ENCODE peak calls at places on chromosomes 1 and 21, in eight cellular contexts. G is NCI-H510A treated with DMSO at 0.1 percent for 48 hours, I is cardiac fibroblast, H is GM12891, A is psoas muscle, B is ovary, X is HS-5, D is GM06990. O is an unnamed sample.

GRCh38 chr1:43965316-43965715 is 4.5 kb upstream of the DPH2 start:
- DNase-seq in X (no peak), G (no peak), D (no peak), H (no peak), I (no peak), B (no peak), A (no peak), O (no peak)

GRCh38 chr21:45367402-45368351 is 37.3 kb upstream of the COL18A1 start:
- DNase-seq in B (no peak), I (no peak), H (no peak), D (no peak), G (no peak), A (peak), X (no peak), O (no peak)

GRCh38 chr21:14645702-14646101 is 99.6 kb upstream of the SAMSN1 start:
- DNase-seq in A (no peak), X (no peak), G (no peak), D (no peak), H (no peak), I (no peak), B (no peak), O (no peak)

GRCh38 chr1:185632659-185633428 is 101.3 kb upstream of the HMCN1 start:
- DNase-seq in H (no peak), A (no peak), D (no peak), I (peak), G (no peak), X (no peak), B (no peak), O (peak)

GRCh38 chr21:38771536-38771935 is 34.2 kb upstream of the ETS2 start:
- DNase-seq in H (no peak), A (no peak), X (no peak), I (no peak), B (no peak), G (no peak), D (no peak), O (no peak)

GRCh38 chr1:219317762-219318353 is 144.2 kb downstream of the LYPLAL1 start:
- DNase-seq in B (no peak), D (no peak), G (no peak), X (no peak), A (no peak), H (peak), I (peak), O (no peak)

GRCh38 chr21:42153046-42153685 is 65.8 kb upstream of the ABCG1 start:
- DNase-seq in D (no peak), H (no peak), B (no peak), A (no peak), X (no peak), I (no peak), G (no peak), O (no peak)

GRCh38 chr1:24892188-24893153 is 37.6 kb downstream of the RUNX3 start:
- DNase-seq in D (no peak), X (no peak), B (no peak), I (no peak), H (no peak), G (no peak), A (no peak), O (no peak)

GRCh38 chr1:202170726-202171125 is 10.3 kb upstream of the PTPN7 start:
- DNase-seq in I (no peak), B (no peak), D (no peak), G (peak), H (no peak), X (no peak), A (no peak), O (no peak)

GRCh38 chr1:156284762-156285161 is 637 bp downstream of the TMEM79 start:
- DNase-seq in B (no peak), G (no peak), D (no peak), X (no peak), I (peak), A (no peak), H (no peak), O (no peak)

GRCh38 chr1:83970802-83971201 is 28.1 kb downstream of the TTLL7 start:
- DNase-seq in H (no peak), D (no peak), B (no peak), A (no peak), X (no peak), G (no peak), I (no peak), O (no peak)

GRCh38 chr1:90339822-90340221 is 344.9 kb downstream of the ZNF326 start:
- DNase-seq in H (no peak), A (no peak), D (no peak), X (no peak), G (no peak), B (no peak), I (no peak), O (no peak)

GRCh38 chr1:22318279-22318983 is 133.2 kb upstream of the ZBTB40 start:
- DNase-seq in B (no peak), A (no peak), X (no peak), H (no peak), I (no peak), G (peak), D (no peak), O (no peak)

GRCh38 chr1:61327436-61327835 is 245.1 kb downstream of the NFIA start:
- DNase-seq in I (no peak), D (no peak), X (no peak), B (no peak), G (no peak), H (no peak), A (no peak), O (no peak)

GRCh38 chr1:68174173-68175113 is 57.9 kb downstream of the WLS start:
- DNase-seq in D (no peak), G (peak), I (peak), B (peak), A (peak), H (no peak), X (peak), O (peak)

GRCh38 chr1:245060684-245061374 is 94.0 kb upstream of the KIF26B start:
- DNase-seq in B (no peak), G (no peak), H (no peak), D (no peak), I (peak), X (no peak), A (no peak), O (no peak)

GRCh38 chr21:25838809-25839208 is 104.0 kb downstream of the GABPA start:
- DNase-seq in H (no peak), I (no peak), G (no peak), D (no peak), X (no peak), A (no peak), B (no peak), O (no peak)

GRCh38 chr1:51392241-51392640 is 61.9 kb upstream of the TTC39A start:
- DNase-seq in X (no peak), A (no peak), D (no peak), H (no peak), G (no peak), I (no peak), B (no peak), O (no peak)

GRCh38 chr1:57307382-57307781 is 116.5 kb downstream of the DAB1 start:
- DNase-seq in D (peak), H (peak), I (no peak), X (no peak), B (no peak), G (no peak), A (no peak), O (no peak)

GRCh38 chr1:66564250-66564649 is 30.3 kb downstream of the SGIP1 start:
- DNase-seq in I (peak), A (no peak), G (no peak), H (no peak), D (no peak), X (peak), B (no peak), O (peak)

GRCh38 chr1:53430779-53431178 is 28.4 kb upstream of the DMRTB1 start:
- DNase-seq in I (no peak), A (no peak), D (no peak), G (no peak), X (no peak), H (no peak), B (no peak), O (no peak)

GRCh38 chr1:22978299-22978698 is 5.6 kb upstream of the LACTBL1 start:
- DNase-seq in H (no peak), I (peak), D (no peak), A (no peak), X (peak), G (no peak), B (no peak), O (peak)

GRCh38 chr21:31732891-31733520 is 1.1 kb upstream of the SCAF4 start:
- DNase-seq in I (no peak), X (no peak), A (no peak), G (peak), D (no peak), B (peak), H (no peak), O (no peak)

GRCh38 chr1:27624467-27625233 is 10.3 kb downstream of the FGR start:
- DNase-seq in D (peak), G (peak), B (no peak), X (no peak), A (no peak), H (no peak), I (no peak), O (no peak)

GRCh38 chr1:110436635-110437034 is 14.3 kb upstream of the PROK1 start:
- DNase-seq in G (no peak), X (no peak), A (no peak), I (no peak), H (no peak), D (no peak), B (no peak), O (peak)

GRCh38 chr1:204829133-204829532 is 41.5 kb upstream of the NFASC start:
- DNase-seq in D (no peak), H (no peak), I (no peak), G (peak), A (no peak), B (no peak), X (no peak), O (no peak)

GRCh38 chr1:70429219-70429618 is 18.2 kb downstream of the CTH start:
- DNase-seq in A (no peak), G (no peak), H (no peak), D (no peak), X (no peak), I (no peak), B (no peak), O (no peak)

GRCh38 chr21:45991606-45992301 is 10.2 kb downstream of the COL6A1 start:
- DNase-seq in D (peak), G (no peak), A (peak), I (no peak), X (no peak), B (peak), H (no peak), O (no peak)

GRCh38 chr1:243842978-243843490 is 7.0 kb downstream of the AKT3 start:
- DNase-seq in X (peak), G (no peak), H (no peak), B (no peak), I (peak), D (no peak), A (no peak), O (peak)

GRCh38 chr1:195745170-195746009 is 862.9 kb downstream of the KCNT2 start:
- DNase-seq in B (no peak), D (no peak), I (no peak), G (peak), X (no peak), A (no peak), H (no peak), O (no peak)

GRCh38 chr1:186615332-186615731 is 64.9 kb downstream of the PTGS2 start:
- DNase-seq in A (no peak), B (no peak), G (no peak), D (no peak), I (no peak), X (no peak), H (no peak), O (no peak)

GRCh38 chr1:108664426-108664950 is 3.6 kb upstream of the HENMT1 start:
- DNase-seq in I (no peak), B (no peak), X (no peak), A (no peak), G (no peak), H (no peak), D (no peak), O (no peak)

GRCh38 chr21:44255519-44255981 is 6.1 kb downstream of the DNMT3L start:
- DNase-seq in A (peak), X (no peak), B (no peak), I (no peak), H (no peak), G (no peak), D (no peak), O (peak)

GRCh38 chr1:28134651-28135207 is 41.8 kb downstream of the PTAFR start:
- DNase-seq in I (no peak), X (no peak), D (no peak), G (no peak), H (no peak), A (no peak), B (no peak), O (no peak)

GRCh38 chr21:37712204-37712934 is 203.9 kb downstream of the KCNJ6 start:
- DNase-seq in X (peak), D (no peak), A (peak), I (peak), B (no peak), H (peak), G (peak), O (peak)

GRCh38 chr1:79079770-79080169 is 73.2 kb upstream of the ADGRL4 start:
- DNase-seq in I (peak), X (peak), H (no peak), G (peak), D (no peak), B (no peak), A (no peak), O (peak)

GRCh38 chr1:216632980-216633379 is 90.2 kb downstream of the ESRRG start:
- DNase-seq in H (no peak), B (no peak), A (no peak), G (no peak), X (no peak), D (no peak), I (no peak), O (no peak)

O was measured in GM04504.